ENCODE peak calls at places on chromosomes 12 and 14, in four cellular contexts. D, J, U and N are unnamed samples.
A peak's percentile ranks its signal among the peaks of the same experiment; 100 is the strongest.

GRCh38 chr12:25151476-25151875 is 43.5 kb downstream of the DNAI7 start:
- DNase-seq in D (no peak), J (no peak), U (no peak), N (no peak)

GRCh38 chr12:107586256-107586970 is 99.2 kb upstream of the PWP1 start:
- DNase-seq in D (no peak), J (no peak), U (no peak), N (no peak)

GRCh38 chr14:100773331-100774163 is 46.9 kb downstream of the DLK1 start:
- DNase-seq in D (no peak), J (peak; percentile 82), U (no peak), N (no peak)

GRCh38 chr14:22839159-22839779 is 2.9 kb downstream of the MMP14 start:
- DNase-seq in D (no peak), J (peak; percentile 96), U (no peak), N (no peak)

GRCh38 chr12:106066051-106066705 is 72.6 kb downstream of the NUAK1 start:
- DNase-seq in D (no peak), J (no peak), U (no peak), N (no peak)

GRCh38 chr12:65959452-65959851 is 135.2 kb downstream of the HMGA2 start:
- DNase-seq in D (no peak), J (no peak), U (no peak), N (no peak)

GRCh38 chr12:14417717-14418116 is 52.2 kb downstream of the ATF7IP start:
- DNase-seq in D (no peak), J (no peak), U (peak; percentile 47), N (no peak)

GRCh38 chr12:99767809-99768208 is 120.3 kb downstream of the GARIN6 start:
- DNase-seq in D (peak; percentile 29), J (no peak), U (peak; percentile 59), N (no peak)

GRCh38 chr12:21413369-21414277 is 23.8 kb upstream of the PYROXD1 start:
- DNase-seq in D (no peak), J (no peak), U (no peak), N (no peak)

GRCh38 chr14:23405096-23405495 is 3.0 kb downstream of the MYH6 start:
- DNase-seq in D (no peak), J (no peak), U (no peak), N (no peak)

GRCh38 chr12:111126331-111126730 is 206.0 kb upstream of the MYL2 start:
- DNase-seq in D (no peak), J (no peak), U (no peak), N (no peak)

GRCh38 chr12:118102070-118102469 is 1.7 kb downstream of the VSIG10 start:
- DNase-seq in D (no peak), J (no peak), U (no peak), N (no peak)

GRCh38 chr14:77023001-77023996 is 5.2 kb downstream of the IRF2BPL start:
- DNase-seq in D (peak; percentile 77), J (no peak), U (no peak), N (no peak)

GRCh38 chr14:104856869-104857860 is 7.9 kb upstream of the CEP170B start:
- DNase-seq in D (no peak), J (no peak), U (no peak), N (no peak)

GRCh38 chr12:62724947-62725447 is 210.0 kb downstream of the PPM1H start:
- DNase-seq in D (no peak), J (no peak), U (no peak), N (no peak)

GRCh38 chr12:58081488-58081887 is 140.1 kb downstream of the ATP23 start:
- DNase-seq in D (no peak), J (no peak), U (no peak), N (no peak)

GRCh38 chr12:128661216-128661550 is 162.6 kb downstream of the SLC15A4 start:
- DNase-seq in D (no peak), J (no peak), U (no peak), N (no peak)

GRCh38 chr14:49550284-49551184 is 35.6 kb downstream of the RPS29 start:
- DNase-seq in D (peak; percentile 22), J (no peak), U (peak; percentile 7), N (no peak)

GRCh38 chr12:19183121-19183838 is 53.7 kb downstream of the PLEKHA5 start:
- DNase-seq in D (no peak), J (no peak), U (no peak), N (no peak)

GRCh38 chr12:67892289-67892688 is 97.0 kb upstream of the IFNG-AS1 start:
- DNase-seq in D (peak; percentile 48), J (no peak), U (no peak), N (no peak)

GRCh38 chr14:68584786-68585185 is 208.1 kb downstream of the ZFP36L1 start:
- DNase-seq in D (no peak), J (no peak), U (no peak), N (no peak)

GRCh38 chr14:82641050-82641540 is 1107.4 kb upstream of the SEL1L start:
- DNase-seq in D (no peak), J (no peak), U (no peak), N (no peak)

GRCh38 chr14:102696332-102696731 is 80.9 kb upstream of the TRAF3 start:
- DNase-seq in D (no peak), J (no peak), U (no peak), N (no peak)

GRCh38 chr14:62138593-62138992 is 376.4 kb downstream of the SNAPC1 start:
- DNase-seq in D (no peak), J (no peak), U (no peak), N (no peak)

GRCh38 chr14:105499256-105500035 is 8.4 kb downstream of the TEDC1 start:
- DNase-seq in D (no peak), J (peak; percentile 84), U (no peak), N (no peak)

GRCh38 chr14:72965249-72965648 is 39.0 kb downstream of the DCAF4 start:
- DNase-seq in D (no peak), J (no peak), U (no peak), N (no peak)

GRCh38 chr12:27967551-27968054 is 4.9 kb downstream of the PTHLH start:
- DNase-seq in D (peak; percentile 96), J (no peak), U (no peak), N (no peak)

GRCh38 chr14:42911642-42912041 is 1305.0 kb downstream of the LRFN5 start:
- DNase-seq in D (no peak), J (no peak), U (no peak), N (no peak)

GRCh38 chr12:56724660-56724988 is 475 bp downstream of the NACA start:
- DNase-seq in D (no peak), J (no peak), U (no peak), N (no peak)

GRCh38 chr12:76470028-76470939 is 89.3 kb downstream of the OSBPL8 start:
- DNase-seq in D (no peak), J (no peak), U (no peak), N (no peak)

GRCh38 chr12:11797317-11797913 is 147.9 kb downstream of the ETV6 start:
- DNase-seq in D (no peak), J (no peak), U (no peak), N (no peak)

GRCh38 chr14:52845079-52845478 is 53.7 kb upstream of the GNPNAT1 start:
- DNase-seq in D (no peak), J (no peak), U (no peak), N (no peak)

GRCh38 chr12:110791589-110791988 is 48.9 kb upstream of the PPP1CC start:
- DNase-seq in D (no peak), J (no peak), U (no peak), N (no peak)

GRCh38 chr14:94059998-94060397 is 21.0 kb downstream of the DDX24 start:
- DNase-seq in D (no peak), J (no peak), U (no peak), N (no peak)

GRCh38 chr12:54005853-54006699 is 2.7 kb upstream of the HOXC8 start:
- DNase-seq in D (peak; percentile 63), J (peak; percentile 98), U (peak; percentile 87), N (peak; percentile 45)

GRCh38 chr14:86532219-86532618 is 1002.3 kb downstream of the FLRT2 start:
- DNase-seq in D (no peak), J (no peak), U (no peak), N (no peak)

GRCh38 chr14:71645656-71646055 is 286.6 kb upstream of the RGS6 start:
- DNase-seq in D (no peak), J (no peak), U (no peak), N (no peak)